ENCODE peak calls at places on chromosomes 12 and 14, in six cellular contexts. L is CD8-positive, alpha-beta T cell; E is HepG2; I is fibroblast of the aortic adventitia; J is brain microvascular endothelial cell; P is kidney. T is an unnamed sample.

GRCh38 chr14:73323889-73324535 is 86.7 kb downstream of the PAPLN start:
- DNase-seq in L (no peak), P (no peak), J (no peak), E (no peak), I (no peak), T (peak)

GRCh38 chr12:84043355-84043754 is 869.2 kb downstream of the SLC6A15 start:
- DNase-seq in I (no peak), E (peak), P (peak), J (no peak), L (no peak), T (no peak)

GRCh38 chr12:28463396-28463795 is 273.1 kb downstream of the CCDC91 start:
- DNase-seq in E (no peak), J (no peak), P (no peak), I (no peak), L (no peak), T (no peak)

GRCh38 chr12:12036901-12037300 is 33.8 kb upstream of the BCL2L14 start:
- DNase-seq in L (no peak), P (no peak), E (no peak), J (no peak), I (no peak), T (no peak)

GRCh38 chr14:68492889-68493288 is 300.0 kb downstream of the ZFP36L1 start:
- DNase-seq in E (no peak), P (no peak), I (no peak), L (no peak), J (no peak), T (no peak)

GRCh38 chr14:63777024-63777423 is 49.2 kb upstream of the SGPP1 start:
- DNase-seq in J (peak), I (peak), P (no peak), L (no peak), E (peak), T (peak)

GRCh38 chr12:72271401-72271740 is 799 bp upstream of the TRHDE start:
- DNase-seq in P (peak), L (no peak), J (peak), I (no peak), E (no peak), T (peak)

GRCh38 chr14:29262979-29263378 is 496.4 kb downstream of the FOXG1 start:
- DNase-seq in L (no peak), P (no peak), E (no peak), I (peak), J (no peak), T (no peak)

GRCh38 chr12:114931025-114931424 is 247.1 kb upstream of the TBX3 start:
- DNase-seq in I (no peak), E (no peak), J (no peak), P (no peak), L (no peak), T (no peak)

GRCh38 chr14:105999361-106000028 is 473.1 kb downstream of the TMEM121 start:
- DNase-seq in P (peak), L (no peak), J (no peak), I (no peak), E (peak), T (peak)
- TF ChIP-seq CTCF in P (no peak), L (peak), J (peak), I (peak), E (peak), T (peak)

GRCh38 chr14:65044596-65044959 is 57.7 kb downstream of the MAX start:
- DNase-seq in E (no peak), P (no peak), L (no peak), J (no peak), I (no peak), T (peak)
- H3K4me3 ChIP-seq in E (no peak), P (no peak), L (no peak), J (no peak), I (no peak), T (no peak)

DNA sequence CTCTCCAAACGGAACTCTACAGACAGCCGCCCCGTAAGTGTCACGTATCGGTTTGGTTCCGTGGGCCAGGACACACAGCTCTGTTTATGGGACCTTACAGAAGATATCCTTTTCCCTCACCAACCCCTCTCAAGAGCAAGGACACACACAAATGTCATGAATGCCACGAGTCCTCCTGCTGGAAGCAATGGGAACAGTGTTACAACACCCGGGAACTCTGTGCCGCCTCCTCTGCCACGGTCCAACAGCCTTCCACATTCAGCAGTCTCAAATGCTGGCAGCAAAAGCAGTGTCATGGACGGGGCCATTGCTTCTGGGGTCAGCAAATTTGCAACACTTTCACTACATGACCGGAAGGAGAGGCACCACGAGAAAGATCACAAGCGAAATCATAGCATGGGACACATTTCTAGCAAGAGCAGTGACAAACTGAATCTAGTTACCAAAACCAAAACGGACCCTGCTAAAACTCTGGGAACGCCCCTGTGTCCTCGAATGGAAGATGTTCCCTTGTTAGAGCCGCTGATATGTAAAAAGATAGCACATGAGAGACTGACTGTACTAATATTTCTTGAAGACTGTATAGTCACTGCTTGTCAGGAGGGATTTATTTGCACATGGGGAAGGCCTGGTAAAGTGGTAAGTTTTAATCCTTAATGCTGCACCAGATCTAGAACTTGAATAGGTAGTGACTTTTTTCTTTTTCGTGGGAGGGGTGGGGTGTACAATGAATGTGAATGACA is 69.7 kb downstream of the WDR20 start:
- DNase-seq in L (no peak), J (no peak), I (no peak), P (peak), E (peak), T (peak)
- TF ChIP-seq CTCF in L (no peak), J (peak), I (no peak), P (peak), E (peak), T (peak)

GRCh38 chr14:103607822-103608221 is 21.2 kb upstream of the KLC1 start:
- DNase-seq in E (no peak), L (no peak), I (no peak), P (no peak), J (no peak), T (no peak)
- H3K4me3 ChIP-seq in E (no peak), L (peak), I (no peak), P (no peak), J (no peak), T (no peak)

DNA sequence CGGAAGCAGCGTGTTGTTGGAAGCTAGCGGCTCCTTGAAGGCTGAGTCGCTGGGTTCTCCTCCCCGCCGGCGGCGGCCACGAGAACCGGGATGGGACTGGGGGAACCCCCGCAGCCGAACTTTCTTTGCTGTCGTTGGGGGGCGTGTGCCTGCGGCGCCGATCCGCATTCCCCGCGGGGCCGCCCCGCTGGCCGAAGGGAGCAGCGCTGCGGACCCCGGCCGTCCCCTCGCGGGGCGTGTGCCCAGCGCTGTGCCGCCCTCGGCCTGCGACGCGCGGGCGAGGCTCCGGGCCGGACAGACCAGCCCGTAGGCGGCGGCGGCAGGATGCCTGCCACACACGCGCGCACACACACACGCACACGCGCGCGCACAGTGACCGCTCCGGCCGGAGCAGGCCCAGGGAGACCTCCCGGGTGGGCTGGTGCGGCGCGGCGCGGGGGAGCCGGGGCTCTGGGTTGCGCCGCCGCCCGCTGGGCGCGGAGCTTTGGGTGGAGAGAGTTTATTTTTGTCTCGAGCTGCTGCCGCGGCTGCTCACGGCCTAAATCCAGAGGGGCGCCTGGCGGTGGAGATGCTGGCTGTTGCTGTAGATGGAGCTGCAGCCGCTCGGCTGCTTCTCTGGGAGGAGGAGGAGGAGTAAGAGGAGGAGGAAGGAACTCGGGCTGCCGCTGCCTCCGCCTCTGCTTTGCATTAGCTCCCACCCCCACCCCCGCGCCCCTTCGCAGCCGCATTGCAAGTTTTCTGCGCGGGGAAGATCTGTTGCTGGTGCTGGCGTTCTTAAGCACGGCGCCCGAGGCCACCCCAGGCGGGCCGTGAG is at the start of gene SAMD4A:
- DNase-seq in E (peak), I (peak), L (peak), P (peak), J (peak), T (peak)
- TF ChIP-seq CTCF in E (no peak), I (peak), L (no peak), P (peak), J (peak), T (peak)

DNA sequence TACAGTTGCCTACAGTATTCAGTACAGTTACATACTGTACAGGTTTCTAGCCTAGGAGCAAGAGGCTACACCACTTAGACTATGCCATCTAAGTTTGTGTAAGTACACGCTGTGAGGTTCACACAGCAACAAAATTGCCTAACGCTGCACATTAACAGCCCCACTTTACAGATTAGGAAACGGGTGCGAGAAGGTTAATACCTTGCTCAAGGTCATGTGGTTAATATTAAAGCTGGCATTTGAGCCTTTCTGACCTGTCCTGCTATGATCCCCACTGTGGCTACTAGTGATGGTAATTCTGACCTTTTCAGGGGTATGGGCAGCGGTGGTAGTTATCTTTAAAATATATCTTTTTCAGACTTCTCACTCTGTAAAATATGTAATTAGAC is 20.9 kb downstream of the ACVR1B start:
- DNase-seq in I (no peak), P (no peak), E (no peak), J (no peak), L (no peak), T (peak)
- H3K4me3 ChIP-seq in I (no peak), P (peak), E (no peak), J (no peak), L (no peak), T (no peak)

DNA sequence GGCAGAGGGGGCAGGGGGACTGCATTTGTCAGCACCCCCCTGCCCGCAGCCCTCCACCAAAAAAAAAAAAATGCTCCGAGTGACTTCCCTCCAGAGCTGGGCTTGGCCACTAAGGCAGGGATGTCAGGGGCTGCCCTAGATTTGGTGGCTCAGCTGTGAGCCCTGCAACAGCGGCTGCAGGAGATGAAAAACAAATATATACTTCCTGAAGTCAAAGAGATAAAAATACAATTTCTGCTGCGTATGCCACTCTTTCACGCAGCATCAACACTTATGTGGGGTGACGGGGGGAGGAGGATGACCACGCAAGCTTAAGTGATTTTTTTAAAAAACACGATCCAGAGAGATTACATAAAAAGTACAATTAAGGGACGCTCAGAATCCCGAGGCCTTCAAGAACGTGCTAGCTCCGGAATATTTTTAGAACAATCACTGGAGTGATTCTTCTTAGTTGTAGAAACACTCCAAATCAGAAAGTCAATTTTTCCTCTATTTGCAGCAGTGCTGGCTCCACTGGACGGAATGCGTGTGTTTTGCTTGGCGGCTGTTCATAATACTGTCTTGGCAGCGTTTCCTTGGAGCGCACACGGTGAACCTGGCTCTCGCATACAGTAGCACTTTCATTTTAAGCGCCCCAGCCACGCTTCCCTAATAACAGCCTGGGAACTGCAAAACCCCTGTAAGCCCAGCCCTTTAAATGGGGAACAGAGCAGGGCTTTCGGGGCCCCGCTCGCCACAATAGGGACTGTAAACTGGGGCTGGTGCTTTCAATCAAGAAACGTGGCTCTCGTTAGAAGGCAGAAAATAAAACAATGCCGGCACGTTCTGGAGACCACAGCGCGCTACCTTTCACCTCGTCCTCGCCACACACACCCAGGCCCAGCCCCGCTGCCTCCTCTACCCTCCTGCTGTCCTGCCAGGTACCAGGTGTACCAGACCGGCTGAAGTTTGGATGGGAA is 80.1 kb downstream of the BCL11B start:
- DNase-seq in E (no peak), I (peak), P (peak), J (peak), L (peak), T (peak)
- TF ChIP-seq CTCF in E (no peak), I (no peak), P (no peak), J (no peak), L (no peak), T (no peak)

DNA sequence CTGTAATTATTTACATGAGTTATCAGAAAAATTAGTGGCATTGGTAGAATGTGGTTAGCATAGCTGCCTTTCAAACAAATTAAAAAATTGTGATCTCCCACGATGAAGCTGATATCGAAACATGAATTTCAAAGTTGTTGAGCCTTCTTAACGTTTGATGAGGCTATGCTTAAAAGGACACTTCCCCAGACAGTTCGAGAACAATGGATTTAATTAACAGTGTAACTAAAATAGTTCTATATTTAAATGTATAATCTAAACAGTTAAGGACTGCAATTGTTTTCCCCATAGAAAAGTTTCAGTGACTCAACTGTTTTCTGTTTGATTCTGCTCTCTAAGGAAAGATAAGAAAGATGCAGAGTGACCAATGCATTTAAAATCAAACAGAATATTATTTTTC is 1.6 kb downstream of the CLEC2B start:
- DNase-seq in P (no peak), J (no peak), I (peak), L (no peak), E (no peak), T (peak)
- H3K4me3 ChIP-seq in P (peak), J (no peak), I (no peak), L (peak), E (no peak), T (peak)

T was measured in fibroblast of villous mesenchyme.